ENCODE peak calls at places on chromosomes 13 and 19, in four cellular contexts. X is spleen, P is transverse colon, K is body of pancreas. J is an unnamed sample.

GRCh38 chr13:36819811-36820140 is 754 bp downstream of the RFXAP start:
- DNase-seq in K (no peak), P (no peak), X (no peak), J (no peak)

GRCh38 chr19:32012886-32013635 is 332.3 kb upstream of the ZNF507 start:
- DNase-seq in P (no peak), X (no peak), K (no peak), J (peak; percentile 22)

GRCh38 chr13:101875091-101875490 is 422.6 kb downstream of the ITGBL1 start:
- DNase-seq in X (no peak), K (no peak), P (no peak), J (no peak)

GRCh38 chr13:51781246-51782022 is 22.5 kb downstream of the DHRS12 start:
- DNase-seq in P (no peak), X (no peak), K (peak; percentile 77), J (no peak)

GRCh38 chr19:38386968-38387549 is 775 bp downstream of the GGN start:
- DNase-seq in P (no peak), X (peak; percentile 85), K (no peak), J (peak; percentile 54)

GRCh38 chr13:85412448-85412847 is 386.8 kb downstream of the SLITRK6 start:
- DNase-seq in K (no peak), X (no peak), P (no peak), J (no peak)

GRCh38 chr19:35712910-35713845 is 4.6 kb upstream of the KMT2B start:
- DNase-seq in K (no peak), P (peak; percentile 63), X (no peak), J (no peak)

GRCh38 chr13:38606697-38607096 is 80.2 kb upstream of the FREM2 start:
- DNase-seq in K (no peak), X (no peak), P (no peak), J (no peak)

GRCh38 chr13:26485786-26486185 is 71.7 kb upstream of the WASF3 start:
- DNase-seq in K (no peak), X (no peak), P (no peak), J (peak; percentile 28)

GRCh38 chr19:33734913-33735312 is 61.8 kb upstream of the KCTD15 start:
- DNase-seq in X (no peak), P (no peak), K (peak; percentile 21), J (no peak)

GRCh38 chr13:20128459-20128927 is 32.4 kb downstream of the GJA3 start:
- DNase-seq in X (no peak), K (peak; percentile 57), P (peak; percentile 41), J (peak; percentile 51)

GRCh38 chr19:33098023-33098652 is 17.2 kb downstream of the GPATCH1 start:
- DNase-seq in X (no peak), P (peak; percentile 39), K (peak; percentile 21), J (peak; percentile 33)

GRCh38 chr19:610071-610800 is 20.6 kb downstream of the HCN2 start:
- DNase-seq in P (peak; percentile 52), K (no peak), X (peak; percentile 84), J (no peak)

GRCh38 chr19:41795031-41795461 is 1.3 kb upstream of the CEACAM3 start:
- DNase-seq in X (no peak), K (peak; percentile 69), P (peak; percentile 63), J (no peak)

GRCh38 chr19:52689804-52690394 is 44.9 kb downstream of the ZNF611 start:
- DNase-seq in K (peak; percentile 31), X (peak; percentile 84), P (peak; percentile 30), J (peak; percentile 65)

GRCh38 chr19:7725791-7726190 is 6.1 kb downstream of the CLEC4G start:
- DNase-seq in X (no peak), K (no peak), P (no peak), J (no peak)

GRCh38 chr13:71774863-71775262 is 92.1 kb downstream of the DACH1 start:
- DNase-seq in P (no peak), K (no peak), X (no peak), J (no peak)

GRCh38 chr13:28805193-28805819 is 14.8 kb upstream of the MTUS2 start:
- DNase-seq in P (no peak), X (no peak), K (no peak), J (no peak)

GRCh38 chr13:96198038-96198437 is 108.1 kb downstream of the HS6ST3 start:
- DNase-seq in X (no peak), P (no peak), K (no peak), J (no peak)

GRCh38 chr13:96181886-96182285 is 92.0 kb downstream of the HS6ST3 start:
- DNase-seq in K (no peak), P (no peak), X (no peak), J (no peak)

GRCh38 chr19:18588611-18589379 is at the start of gene REX1BD:
- DNase-seq in K (peak; percentile 82), P (peak; percentile 84), X (peak; percentile 98), J (peak; percentile 84)

GRCh38 chr19:18587962-18588610 is 512 bp upstream of the REX1BD start:
- DNase-seq in K (no peak), P (no peak), X (no peak), J (peak; percentile 21)

GRCh38 chr19:18591735-18592385 is 3.3 kb downstream of the REX1BD start:
- DNase-seq in K (no peak), X (no peak), P (no peak), J (no peak)

GRCh38 chr19:18589380-18590272 is 1.0 kb downstream of the REX1BD start:
- DNase-seq in P (peak; percentile 77), K (peak; percentile 70), X (peak; percentile 93), J (peak; percentile 86)

DNA sequence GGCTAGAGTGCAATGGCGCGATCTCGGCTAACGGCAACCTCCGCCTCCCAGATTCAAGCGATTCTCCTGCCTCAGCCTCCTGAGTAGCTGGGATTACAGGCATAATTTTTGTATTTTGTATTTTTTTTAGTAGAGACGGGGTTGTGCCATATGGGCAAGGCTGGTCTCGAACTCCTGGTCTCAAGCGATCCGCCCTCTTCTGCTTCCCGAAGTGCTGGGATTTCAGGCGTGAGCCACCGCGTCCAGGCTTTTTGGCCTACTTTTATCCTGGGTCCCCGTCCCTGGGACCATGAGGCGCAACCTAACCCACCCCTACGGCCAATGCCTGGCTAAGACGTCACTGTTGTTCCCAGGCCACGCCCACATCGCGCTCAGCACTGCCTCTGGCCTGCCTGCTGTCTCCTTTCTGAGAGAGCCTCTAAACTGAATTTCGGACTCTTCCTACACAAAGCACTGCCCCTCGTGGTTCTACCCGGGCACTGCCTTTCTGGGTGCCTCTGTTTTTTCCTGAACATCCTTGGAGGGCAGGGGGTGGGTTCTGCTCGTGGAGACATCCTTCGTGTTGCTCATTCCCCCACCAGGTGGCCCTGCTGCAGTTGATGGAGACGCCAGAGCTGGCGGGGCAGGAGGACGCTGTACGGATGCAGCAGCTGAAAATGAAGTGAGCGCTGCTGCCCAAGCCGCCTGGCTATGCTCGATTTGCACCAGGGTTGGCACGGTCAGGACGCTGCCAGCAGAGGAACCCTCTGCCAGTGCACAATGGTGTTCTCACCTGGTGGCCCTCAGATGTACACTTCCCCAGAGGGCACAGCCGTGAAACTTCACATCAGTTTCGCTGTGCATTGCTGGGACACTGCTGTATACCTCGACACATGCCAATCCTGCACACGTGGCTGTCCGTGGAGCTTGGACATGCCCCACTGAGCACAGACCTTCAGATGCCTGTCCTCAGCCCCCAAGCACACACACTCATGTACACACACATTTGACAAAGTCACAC is 2.0 kb downstream of the REX1BD start:
- DNase-seq in P (peak; percentile 49), X (no peak), K (no peak), J (no peak)
- TF ChIP-seq CTCF in P (peak; percentile 18), X (no peak), K (no peak), J (no peak)

DNA sequence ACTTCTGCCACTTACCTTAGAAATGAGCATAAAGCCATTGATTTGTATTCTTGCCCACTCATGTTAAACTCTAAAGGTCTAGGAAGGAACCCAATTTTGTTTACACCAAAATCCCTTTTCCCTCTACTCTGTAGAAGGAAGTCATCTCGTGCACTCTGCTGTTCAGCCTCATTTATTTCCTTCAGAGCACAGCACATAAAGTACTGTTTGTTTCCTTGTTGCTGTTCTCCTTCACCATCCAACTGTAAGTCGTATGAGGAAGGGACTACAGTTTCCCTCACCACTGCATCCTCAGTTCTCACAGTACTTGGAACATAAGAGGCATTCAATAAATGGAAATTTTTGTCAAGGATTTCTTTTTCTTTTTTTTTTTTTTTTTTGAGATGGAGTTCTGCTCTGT is 24.6 kb downstream of the CDADC1 start:
- DNase-seq in X (no peak), K (no peak), P (no peak), J (no peak)
- H3K9me3 ChIP-seq in X (no peaks in the 10 kb centered on the region), K (no peaks in the 10 kb centered on the region), P (no peaks in the 10 kb centered on the region), J (no peaks in the 10 kb centered on the region)

GRCh38 chr19:50972795-50973376 is 3.5 kb upstream of the KLK6 start:
- DNase-seq in P (no peak), X (no peak), K (no peak), J (no peak)
- TF ChIP-seq CTCF in P (no peak), X (no peak), K (no peak), J (no peak)

GRCh38 chr13:105971312-105971711 is 564.1 kb downstream of the EFNB2 start:
- DNase-seq in P (no peak), K (no peak), X (no peak), J (no peak)
- H3K9me3 ChIP-seq in P (no peaks in the 10 kb centered on the region), K (no peaks in the 10 kb centered on the region), X (no peaks in the 10 kb centered on the region), J (no peaks in the 10 kb centered on the region)

GRCh38 chr19:12550951-12551832 is at the start of gene ZNF564:
- DNase-seq in K (peak; percentile 95), X (peak; percentile 96), P (peak; percentile 96), J (peak; percentile 97)
- TF ChIP-seq CTCF in K (no peak), X (no peak), P (no peak), J (no peak)

J was measured in mucosa of descending colon.